ENCODE peak calls at places on chromosome 1, in six cellular contexts. C, T, D, B, M and U are unnamed samples.

GRCh38 chr1:46097149-46097472 is 35.3 kb downstream of the PIK3R3 start:
- DNase-seq in T (no peak), C (no peak), B (no peak), D (no peak), M (no peak), U (no peak)

GRCh38 chr1:59029366-59029765 is 245.5 kb upstream of the JUN start:
- DNase-seq in B (no peak), C (no peak), M (no peak), T (no peak), D (no peak), U (no peak)

GRCh38 chr1:32892368-32893197 is 6.3 kb downstream of the HPCA start:
- DNase-seq in B (peak), M (no peak), D (no peak), C (no peak), T (peak), U (no peak)

GRCh38 chr1:158999301-159000069 is 10.2 kb upstream of the IFI16 start:
- DNase-seq in B (peak), T (peak), C (no peak), D (peak), M (peak), U (peak)

GRCh38 chr1:110283677-110284076 is 55.5 kb upstream of the RBM15 start:
- DNase-seq in M (peak), C (no peak), D (no peak), B (no peak), T (no peak), U (no peak)

GRCh38 chr1:92483442-92484170 is 3.1 kb downstream of the GFI1 start:
- DNase-seq in T (no peak), M (no peak), D (no peak), B (no peak), C (no peak), U (no peak)

GRCh38 chr1:58162952-58163550 is 383.5 kb downstream of the OMA1 start:
- DNase-seq in T (peak), B (peak), M (peak), C (peak), D (peak), U (peak)

GRCh38 chr1:168958562-168959289 is 147.8 kb upstream of the ATP1B1 start:
- DNase-seq in C (no peak), T (no peak), B (no peak), M (peak), D (no peak), U (no peak)

DNA sequence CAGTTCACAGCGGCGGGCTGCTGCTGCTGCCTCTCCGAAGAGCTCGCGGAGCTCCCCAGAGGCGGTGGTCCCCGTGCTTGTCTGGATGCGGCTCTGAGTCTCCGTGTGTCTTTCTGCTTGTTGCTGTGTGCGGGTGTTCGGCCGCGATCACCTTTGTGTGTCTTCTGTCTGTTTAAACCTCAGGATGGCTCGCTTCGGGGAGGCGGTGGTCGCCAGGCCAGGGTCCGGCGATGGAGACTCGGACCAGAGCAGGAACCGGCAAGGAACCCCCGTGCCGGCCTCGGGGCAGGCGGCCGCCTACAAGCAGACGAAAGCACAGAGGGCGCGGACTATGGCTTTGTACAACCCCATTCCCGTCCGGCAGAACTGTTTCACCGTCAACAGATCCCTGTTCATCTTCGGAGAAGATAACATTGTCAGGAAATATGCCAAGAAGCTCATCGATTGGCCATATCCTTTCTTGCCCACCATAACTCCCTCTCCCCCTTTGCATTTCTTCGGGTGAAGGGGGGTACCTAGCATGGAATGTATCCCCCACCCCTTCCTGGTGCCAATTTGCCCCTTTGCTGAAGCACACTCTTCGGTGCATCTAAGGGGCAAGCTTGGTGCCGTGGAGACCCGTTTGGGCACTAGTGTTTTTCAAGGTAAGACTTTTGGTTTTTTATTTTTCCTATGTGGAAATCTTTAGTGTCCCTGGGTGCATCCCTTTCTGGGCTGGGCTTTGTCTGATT is 409 bp downstream of the CACNA1E start:
- DNase-seq in M (no peak), B (no peak), D (no peak), T (no peak), C (no peak), U (no peak)
- H3K4me3 ChIP-seq in M (no peak), B (no peak), D (no peak), T (no peak), C (no peak), U (no peak)

GRCh38 chr1:156803086-156803851 is 13.4 kb downstream of the SH2D2A start:
- DNase-seq in D (no peak), B (no peak), T (no peak), C (no peak), M (no peak), U (no peak)

GRCh38 chr1:156804026-156804425 is 12.6 kb downstream of the SH2D2A start:
- DNase-seq in M (no peak), B (no peak), C (no peak), T (no peak), D (no peak), U (no peak)

GRCh38 chr1:156804572-156805243 is 11.9 kb downstream of the SH2D2A start:
- DNase-seq in T (no peak), C (no peak), B (no peak), D (no peak), M (peak), U (no peak)

GRCh38 chr1:156802421-156802820 is 14.2 kb downstream of the SH2D2A start:
- DNase-seq in D (no peak), T (no peak), C (no peak), M (no peak), B (no peak), U (no peak)

DNA sequence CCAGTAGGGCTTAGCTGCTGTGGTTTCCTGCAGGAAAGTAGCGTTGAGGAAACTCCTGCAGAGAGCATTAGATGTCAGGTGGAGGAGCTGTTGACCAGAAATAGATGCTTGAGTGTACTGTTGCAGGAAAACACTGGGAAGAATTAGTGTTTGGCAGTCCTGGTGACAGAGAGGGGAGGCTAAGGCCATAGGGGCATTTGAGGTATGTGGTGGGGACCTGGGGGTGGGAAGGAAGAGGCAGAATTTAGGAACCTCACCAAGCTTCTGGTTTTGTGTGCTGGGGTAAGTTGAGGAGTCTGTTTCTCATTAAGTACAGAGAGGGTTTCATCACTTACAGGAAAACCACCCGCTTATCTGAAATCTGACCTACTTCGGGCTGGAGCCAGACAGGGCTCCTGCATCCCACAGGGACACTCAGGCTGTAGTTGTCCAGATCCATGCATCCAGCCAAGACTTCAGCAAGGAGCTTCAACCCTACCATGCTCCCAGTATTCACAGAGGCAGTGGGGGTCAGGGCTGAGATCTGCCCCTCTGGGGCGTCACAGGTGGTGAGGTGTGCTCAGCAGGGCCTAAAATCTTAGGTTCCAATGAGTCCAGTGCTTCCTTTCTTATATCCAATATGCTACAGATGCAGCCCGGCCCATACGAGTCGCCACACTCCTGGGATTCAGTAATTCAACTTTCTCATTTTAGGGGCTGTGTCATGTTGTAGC is 15.1 kb downstream of the SH2D2A start:
- DNase-seq in C (no peak), M (peak), D (no peak), B (no peak), T (no peak), U (no peak)
- TF ChIP-seq CTCF in C (no peak), M (no peak), D (no peak), B (no peak), T (peak), U (peak)

GRCh38 chr1:30789388-30790255 is 32.0 kb upstream of the LAPTM5 start:
- DNase-seq in D (no peak), M (no peak), C (no peak), B (no peak), T (no peak), U (no peak)
- H3K27ac ChIP-seq in D (no peak), M (no peak), C (no peak), B (no peak), T (no peak), U (no peak)

GRCh38 chr1:101996830-101997485 is at the start of gene OLFM3:
- DNase-seq in T (no peak), M (peak), B (no peak), D (no peak), C (no peak), U (no peak)
- H3K4me3 ChIP-seq in T (no peak), M (no peak), B (no peak), D (no peak), C (no peak), U (no peak)

DNA sequence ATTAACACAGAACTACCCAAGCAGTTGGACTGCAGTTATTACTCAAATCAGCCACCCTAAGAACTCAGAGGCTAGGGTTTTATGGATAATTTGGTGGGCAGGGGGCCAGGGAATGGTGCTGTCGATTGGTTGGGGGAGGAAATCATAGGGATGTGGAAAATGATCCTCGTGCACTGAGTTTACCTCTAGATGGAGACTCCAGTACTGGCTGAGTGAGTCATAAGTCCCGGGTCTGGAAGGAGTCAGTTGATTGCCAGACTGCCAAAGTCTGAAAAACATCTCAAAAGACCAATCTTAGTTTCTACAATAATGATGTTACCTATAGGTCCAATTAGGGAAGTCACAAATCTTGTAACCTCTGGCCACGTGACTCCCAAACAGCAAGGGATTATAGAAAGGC is 257.5 kb upstream of the PRMT6 start:
- DNase-seq in D (no peak), M (peak), T (no peak), C (no peak), B (no peak), U (no peak)
- TF ChIP-seq CTCF in D (no peak), M (no peak), T (no peak), C (no peak), B (no peak), U (no peak)

GRCh38 chr1:21590906-21591301 is 78.3 kb downstream of the RAP1GAP start:
- DNase-seq in B (no peak), D (no peak), C (no peak), M (no peak), T (no peak), U (no peak)

GRCh38 chr1:21592086-21592865 is 76.9 kb downstream of the RAP1GAP start:
- DNase-seq in B (no peak), T (no peak), M (no peak), C (no peak), D (no peak), U (no peak)

GRCh38 chr1:21589618-21590017 is 79.5 kb downstream of the RAP1GAP start:
- DNase-seq in M (no peak), T (no peak), D (no peak), B (no peak), C (no peak), U (no peak)

GRCh38 chr1:21587602-21587953 is 78.4 kb downstream of the ALPL start:
- DNase-seq in B (no peak), C (no peak), T (no peak), D (no peak), M (no peak), U (no peak)

DNA sequence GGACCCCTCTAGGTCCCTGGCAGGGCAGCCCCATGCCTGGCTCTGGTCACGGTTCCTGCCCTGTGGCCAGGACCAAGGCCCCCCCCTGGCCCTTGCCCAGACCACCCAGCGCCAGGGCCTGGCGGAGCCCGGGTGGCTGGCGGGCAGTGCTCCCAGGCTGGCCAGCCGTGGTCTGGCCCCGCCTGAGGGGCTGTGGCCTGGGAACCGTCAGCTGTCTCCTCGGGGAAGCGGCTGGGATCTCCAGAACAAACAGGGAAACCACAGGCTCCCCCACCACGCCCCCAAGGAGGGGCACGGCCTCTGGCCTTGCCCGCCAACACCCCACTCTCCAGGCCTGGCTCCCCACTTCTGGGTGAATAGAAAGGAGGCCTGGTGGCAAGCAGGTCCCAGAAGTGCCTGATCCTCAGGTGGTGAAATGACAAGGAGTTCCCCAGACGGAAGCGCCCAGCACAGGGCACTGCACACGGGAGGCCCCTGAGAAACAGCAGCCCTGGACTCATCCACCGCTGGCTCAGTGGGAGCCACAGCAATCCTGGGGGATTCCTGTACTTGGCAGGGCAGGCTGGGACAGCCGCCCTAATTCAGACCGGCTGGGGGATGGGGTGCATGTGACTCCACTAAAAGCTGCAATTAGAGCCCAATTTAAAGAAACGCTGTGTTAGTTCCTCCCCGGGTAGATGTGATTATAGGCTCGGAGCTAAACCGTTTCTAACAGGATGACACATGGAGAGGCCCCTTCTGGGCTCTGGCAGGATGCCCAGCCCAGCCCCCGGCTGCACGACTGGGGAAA is 78.8 kb downstream of the RAP1GAP start:
- DNase-seq in T (no peak), C (no peak), D (no peak), B (no peak), M (no peak), U (no peak)
- H3K27ac ChIP-seq in T (no peak), C (no peak), D (no peak), B (no peak), M (no peak), U (no peak)

DNA sequence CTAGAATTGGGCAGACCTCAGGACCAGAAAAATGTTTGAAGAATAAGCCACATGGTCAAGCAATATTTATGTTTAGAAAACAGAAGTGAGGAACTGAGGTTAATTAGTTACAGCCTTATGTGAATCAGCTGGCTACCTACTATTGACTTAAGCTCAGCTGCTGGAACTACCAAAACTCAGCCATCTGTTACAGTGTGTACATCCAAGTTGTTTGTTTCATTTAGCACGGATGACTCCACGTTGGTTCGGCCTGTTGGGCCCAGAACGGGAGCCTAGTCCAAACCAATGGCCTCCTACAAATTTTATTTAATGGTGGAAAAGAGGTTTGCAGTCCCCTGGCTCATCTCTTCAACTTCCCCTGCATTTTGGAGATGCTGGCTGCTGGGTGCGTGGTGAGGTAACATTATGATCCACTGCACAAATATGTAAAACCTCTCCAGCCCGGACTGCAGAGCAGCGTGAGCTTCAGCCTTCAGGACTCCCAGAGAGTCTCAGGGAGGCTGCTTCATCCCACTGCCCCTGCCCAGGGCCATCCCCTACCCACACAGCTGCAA is 143.4 kb downstream of the ZZZ3 start:
- DNase-seq in T (no peak), C (no peak), B (peak), D (no peak), M (peak), U (peak)
- H3K4me3 ChIP-seq in T (no peak), C (no peak), B (peak), D (no peak), M (peak), U (no peak)

GRCh38 chr1:198363752-198364151 is 176.7 kb downstream of the ATP6V1G3 start:
- DNase-seq in C (no peak), D (no peak), M (no peak), T (no peak), B (no peak), U (no peak)

GRCh38 chr1:198357937-198358336 is 182.5 kb downstream of the ATP6V1G3 start:
- DNase-seq in M (no peak), B (no peak), T (no peak), C (no peak), D (no peak), U (no peak)

GRCh38 chr1:198361373-198361772 is 179.1 kb downstream of the ATP6V1G3 start:
- DNase-seq in M (no peak), D (no peak), T (no peak), B (no peak), C (no peak), U (no peak)

GRCh38 chr1:198364471-198364870 is 176.0 kb downstream of the ATP6V1G3 start:
- DNase-seq in D (no peak), M (no peak), B (no peak), T (no peak), C (no peak), U (no peak)

DNA sequence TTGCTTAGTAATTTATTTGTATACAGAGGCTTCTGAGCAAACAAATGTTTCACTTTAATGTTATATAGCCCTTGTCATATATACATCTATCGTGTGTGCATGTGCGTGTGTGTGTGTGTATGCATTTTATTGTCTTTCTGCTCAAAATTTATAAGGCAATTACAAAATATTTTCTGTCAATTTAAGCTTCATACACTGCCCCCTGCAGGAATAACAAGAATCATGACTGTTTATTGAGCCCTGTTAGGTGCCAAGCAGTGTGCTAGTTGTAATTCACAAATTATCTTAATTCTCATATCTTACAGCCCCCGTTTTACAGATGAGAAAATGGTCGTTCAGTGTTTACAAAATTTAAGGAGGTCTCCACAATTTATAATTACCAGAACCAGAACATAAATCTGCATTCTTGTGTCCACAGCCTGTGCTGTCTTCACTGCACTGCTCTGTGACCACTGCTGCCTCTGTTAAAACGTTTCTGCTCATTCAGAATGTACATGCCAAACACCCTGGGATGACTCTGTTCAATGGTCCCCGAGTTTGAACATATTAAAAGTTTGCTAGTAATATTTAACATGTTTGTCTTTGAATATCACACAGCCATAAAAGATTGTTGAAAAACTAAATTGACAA is 181.3 kb downstream of the ATP6V1G3 start:
- DNase-seq in C (peak), B (peak), T (no peak), D (no peak), M (no peak), U (no peak)
- TF ChIP-seq CTCF in C (peak), B (peak), T (peak), D (peak), M (peak), U (peak)